ENCODE peak calls at places on chromosomes 5 and 9, in four cellular contexts. X is CD8-positive, alpha-beta T cell; S is transverse colon; O is lung. L is an unnamed sample.

GRCh38 chr5:165617491-165617890 is 2112.1 kb downstream of the MAT2B start:
- DNase-seq in X (no peak), S (no peak), O (no peak), L (no peak)

GRCh38 chr5:472076-472655 is 29.2 kb downstream of the EXOC3 start:
- DNase-seq in X (no peak), S (peak; percentile 26), O (no peak), L (no peak)

GRCh38 chr5:127229185-127229889 is 61.3 kb upstream of the MEGF10 start:
- DNase-seq in X (peak; percentile 36), S (peak; percentile 64), O (peak; percentile 56), L (no peak)

GRCh38 chr9:133031496-133031911 is 707 bp downstream of the GTF3C5 start:
- DNase-seq in X (no peak), S (no peak), O (no peak), L (no peak)

GRCh38 chr5:172921906-172922305 is 37.3 kb upstream of the RPL26L1 start:
- DNase-seq in X (no peak), S (no peak), O (no peak), L (no peak)

GRCh38 chr5:173693670-173694069 is 77.2 kb upstream of the BOD1 start:
- DNase-seq in X (no peak), S (peak; percentile 42), O (no peak), L (no peak)

GRCh38 chr9:98554752-98555151 is 154.0 kb downstream of the GABBR2 start:
- DNase-seq in X (no peak), S (no peak), O (no peak), L (no peak)

GRCh38 chr5:131196331-131196730 is 25.6 kb downstream of the LYRM7 start:
- DNase-seq in X (no peak), S (no peak), O (no peak), L (no peak)

GRCh38 chr5:133081036-133081435 is 29.2 kb downstream of the HSPA4 start:
- DNase-seq in X (no peak), S (no peak), O (no peak), L (no peak)
- H3K36me3 ChIP-seq in X (peaks cover 4% of the 10 kb centered on the region), S (peaks cover 19% of the 10 kb centered on the region), O (peaks cover 11% of the 10 kb centered on the region), L (peaks cover 81% of the 10 kb centered on the region)

GRCh38 chr9:6052520-6052919 is 37.1 kb upstream of the RANBP6 start:
- DNase-seq in X (no peak), S (no peak), O (no peak), L (no peak)
- H3K27ac ChIP-seq in X (no peak overlapping the region), S (no peak overlapping the region), O (no peak overlapping the region), L (no peak overlapping the region)

GRCh38 chr9:137075275-137075775 is 2.0 kb upstream of the UAP1L1 start:
- DNase-seq in X (no peak), S (no peak), O (no peak), L (no peak)
- H3K4me1 ChIP-seq in X (peaks cover 22% of the 10 kb centered on the region), S (peaks cover 40% of the 10 kb centered on the region), O (no peaks in the 10 kb centered on the region), L (peaks cover 31% of the 10 kb centered on the region)

GRCh38 chr9:33290247-33290993 is at the start of gene NFX1:
- DNase-seq in X (peak; percentile 98), S (peak; percentile 99), O (peak; percentile 98), L (peak; percentile 90)
- H3K36me3 ChIP-seq in X (peaks cover 19% of the 10 kb centered on the region), S (peaks cover 12% of the 10 kb centered on the region), O (peaks cover 2% of the 10 kb centered on the region), L (peaks cover 26% of the 10 kb centered on the region)

L was measured in SJSA1.